ENCODE peak calls at places on chromosomes 2 and 18, in seven cellular contexts. T is SK-N-SH treated with all-trans-retinoic acid at 6 μM for 48 hours, G is lower lobe of right lung, O is B cell, J is PC-3, B is HCT116, H is heart right ventricle. F is an unnamed sample.

GRCh38 chr2:206942799-206943478 is 3.6 kb downstream of the CPO start:
- ATAC-seq in T (no peak), H (no peak), G (no peak), J (no peak), B (no peak), O (no peak), F (no peak)

GRCh38 chr18:46155652-46156051 is 51.5 kb downstream of the HAUS1 start:
- ATAC-seq in G (peak), O (no peak), B (peak), J (peak), H (no peak), T (peak), F (peak)

GRCh38 chr2:27914046-27914792 is 23.7 kb downstream of the BABAM2 start:
- ATAC-seq in J (no peak), O (no peak), H (peak), T (peak), G (no peak), B (no peak), F (no peak)

GRCh38 chr18:22032392-22032961 is 136.9 kb upstream of the GATA6 start:
- ATAC-seq in B (peak), J (peak), H (no peak), G (peak), O (no peak), T (peak), F (peak)

GRCh38 chr2:229835601-229836283 is 86.1 kb downstream of the TRIP12 start:
- ATAC-seq in T (no peak), B (no peak), H (no peak), J (peak), O (no peak), G (no peak), F (no peak)

GRCh38 chr18:79182047-79182713 is 113.0 kb downstream of the ATP9B start:
- ATAC-seq in H (no peak), O (no peak), B (no peak), G (no peak), T (no peak), J (no peak), F (no peak)

GRCh38 chr2:238847841-238848565 is at the start of gene TWIST2:
- ATAC-seq in G (peak), T (peak), O (no peak), H (peak), J (peak), B (no peak), F (peak)

GRCh38 chr2:146874260-146874658 is 970.6 kb upstream of the ACVR2A start:
- ATAC-seq in H (peak), O (no peak), J (peak), G (peak), B (peak), T (peak), F (peak)

GRCh38 chr2:10392951-10393647 is 55.0 kb downstream of the ODC1 start:
- ATAC-seq in B (no peak), G (no peak), T (peak), H (no peak), J (no peak), O (no peak), F (peak)

GRCh38 chr2:147851244-147851930 is 6.6 kb downstream of the ACVR2A start:
- ATAC-seq in O (no peak), T (no peak), G (no peak), B (no peak), H (no peak), J (no peak), F (no peak)

GRCh38 chr2:203535784-203536590 is 886 bp upstream of the RAPH1 start:
- ATAC-seq in O (no peak), T (no peak), J (no peak), H (no peak), B (no peak), G (peak), F (no peak)

GRCh38 chr2:72770879-72771461 is 54.9 kb downstream of the EXOC6B start:
- ATAC-seq in B (peak), J (peak), G (peak), H (no peak), T (peak), O (no peak), F (peak)

GRCh38 chr2:219684721-219685689 is 57.6 kb downstream of the SLC4A3 start:
- ATAC-seq in J (peak), G (peak), T (peak), B (peak), O (peak), H (peak), F (peak)

GRCh38 chr18:33839452-33840225 is 261.6 kb downstream of the ASXL3 start:
- ATAC-seq in B (no peak), H (no peak), T (no peak), O (no peak), J (no peak), G (no peak), F (no peak)

GRCh38 chr2:168719446-168719845 is 83.0 kb upstream of the NOSTRIN start:
- ATAC-seq in J (no peak), B (no peak), G (no peak), T (no peak), H (no peak), O (no peak), F (no peak)